ENCODE peak calls at places on chromosomes 5 and 9, in ten cellular contexts. E, S, R, I, K, X, U, J, H and F are unnamed samples.

GRCh38 chr9:124535846-124536245 is 28.6 kb upstream of the NR5A1 start:
- DNase-seq in E (no peak), S (no peak), R (no peak), I (no peak), K (no peak), X (no peak), U (no peak), J (no peak), H (no peak), F (no peak)

GRCh38 chr9:124325816-124326215 is 68.1 kb downstream of the NEK6 start:
- DNase-seq in E (no peak), S (no peak), R (no peak), I (no peak), K (no peak), X (no peak), U (no peak), J (no peak), H (no peak), F (no peak)

GRCh38 chr9:8572209-8572608 is 772.6 kb upstream of the DMAC1 start:
- DNase-seq in E (no peak), S (no peak), R (no peak), I (no peak), K (no peak), X (no peak), U (no peak), J (no peak), H (no peak), F (no peak)

GRCh38 chr9:91126761-91127420 is 234.8 kb downstream of the AUH start:
- DNase-seq in E (no peak), S (no peak), R (no peak), I (no peak), K (no peak), X (no peak), U (no peak), J (no peak), H (no peak), F (no peak)

GRCh38 chr9:18362901-18363685 is 110.9 kb upstream of the ADAMTSL1 start:
- DNase-seq in E (no peak), S (no peak), R (no peak), I (no peak), K (peak; percentile 57), X (no peak), U (no peak), J (peak; percentile 24), H (no peak), F (no peak)

GRCh38 chr5:173925449-173926071 is 37.4 kb downstream of the CPEB4 start:
- DNase-seq in E (no peak), S (peak; percentile 59), R (peak; percentile 30), I (no peak), K (peak; percentile 72), X (peak; percentile 24), U (peak; percentile 55), J (peak; percentile 66), H (peak; percentile 31), F (no peak)

GRCh38 chr9:101457003-101457402 is 21.4 kb upstream of the ALDOB start:
- DNase-seq in E (no peak), S (no peak), R (no peak), I (no peak), K (peak; percentile 8), X (no peak), U (peak; percentile 29), J (no peak), H (peak; percentile 54), F (no peak)

GRCh38 chr9:73265876-73266275 is 114.2 kb downstream of the ANXA1 start:
- DNase-seq in E (no peak), S (no peak), R (no peak), I (no peak), K (no peak), X (no peak), U (no peak), J (no peak), H (no peak), F (no peak)

GRCh38 chr5:36099748-36100147 is 33.1 kb upstream of the UGT3A2 start:
- DNase-seq in E (no peak), S (no peak), R (no peak), I (no peak), K (no peak), X (no peak), U (no peak), J (no peak), H (no peak), F (no peak)

GRCh38 chr9:107868166-107868565 is 378.6 kb upstream of the KLF4 start:
- DNase-seq in E (no peak), S (no peak), R (no peak), I (no peak), K (peak; percentile 10), X (no peak), U (no peak), J (no peak), H (no peak), F (no peak)

GRCh38 chr5:9774472-9775079 is 144.4 kb upstream of the TAS2R1 start:
- DNase-seq in E (no peak), S (no peak), R (no peak), I (no peak), K (no peak), X (no peak), U (peak; percentile 15), J (no peak), H (peak; percentile 27), F (no peak)

GRCh38 chr5:2560435-2560834 is 191.0 kb downstream of the IRX2 start:
- DNase-seq in E (no peak), S (no peak), R (no peak), I (no peak), K (no peak), X (no peak), U (no peak), J (no peak), H (no peak), F (no peak)

DNA sequence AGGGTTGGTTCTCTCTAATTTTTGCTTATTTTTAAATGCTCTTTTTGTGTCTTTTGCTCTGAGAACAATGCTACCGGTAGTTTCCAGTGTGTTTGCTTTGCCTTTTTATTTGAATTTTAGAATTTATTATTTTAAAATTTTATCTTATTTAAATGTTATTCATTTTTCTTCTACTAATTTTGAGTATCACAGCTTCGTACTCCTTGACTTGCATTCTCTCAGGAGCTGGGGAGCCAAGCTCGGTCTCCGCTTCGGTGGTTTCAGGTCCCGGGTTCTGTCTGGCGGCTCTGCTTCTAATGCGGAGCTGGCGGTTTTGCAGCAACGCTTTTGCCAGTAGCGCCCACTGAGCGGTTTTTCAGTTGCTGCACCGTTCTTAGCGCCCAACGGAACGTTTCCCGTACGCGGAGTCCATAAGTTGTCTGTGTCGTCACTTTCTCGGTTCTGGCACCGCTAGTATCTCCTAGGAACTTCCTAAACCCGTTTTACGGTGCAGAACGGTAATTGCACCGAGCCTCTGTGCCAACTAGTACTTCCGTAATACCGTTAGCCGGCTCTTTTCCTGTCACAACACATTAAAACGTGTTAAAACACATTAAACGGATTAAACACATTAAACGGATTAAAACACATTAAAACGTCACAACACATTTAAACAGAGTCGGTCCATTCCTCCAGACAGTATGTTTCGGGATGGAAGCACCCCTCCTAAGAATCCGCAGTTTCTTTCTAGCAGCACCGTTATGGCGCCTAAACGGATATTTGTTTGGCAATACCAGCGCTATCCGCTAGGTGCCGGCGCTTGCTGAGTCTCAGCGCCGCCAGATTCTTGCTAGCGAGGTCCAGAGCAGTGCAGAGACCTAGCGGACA is 45.6 kb downstream of the ANXA2R start:
- DNase-seq in E (peak; percentile 85), S (peak; percentile 89), R (peak; percentile 80), I (no peak), K (peak; percentile 92), X (peak; percentile 87), U (peak; percentile 95), J (peak; percentile 90), H (peak; percentile 90), F (peak; percentile 73)
- TF ChIP-seq CTCF in E (peak; percentile 70), S (peak; percentile 98), R (peak; percentile 80), I (peak; percentile 85), K (peak; percentile 86), X (peak; percentile 83), U (peak; percentile 70), J (peak; percentile 89), H (peak; percentile 83), F (peak; percentile 61)

GRCh38 chr5:127072861-127073846 is at the start of gene C5orf63:
- DNase-seq in E (peak; percentile 76), S (peak; percentile 72), R (peak; percentile 71), I (no peak), K (peak; percentile 82), X (no peak), U (no peak), J (peak; percentile 64), H (peak; percentile 53), F (no peak)
- TF ChIP-seq CTCF in E (no peak), S (peak; percentile 62), R (peak; percentile 12), I (no peak), K (no peak), X (peak; percentile 35), U (no peak), J (peak; percentile 35), H (no peak), F (no peak)

GRCh38 chr5:169116961-169117461 is 183.9 kb downstream of the SLIT3 start:
- DNase-seq in E (no peak), S (peak; percentile 23), R (no peak), I (peak; percentile 42), K (no peak), X (no peak), U (peak; percentile 49), J (no peak), H (peak; percentile 70), F (no peak)
- TF ChIP-seq CTCF in E (no peak), S (no peak), R (no peak), I (no peak), K (peak; percentile 30), X (peak; percentile 22), U (peak; percentile 28), J (no peak), H (no peak), F (no peak)

GRCh38 chr5:154811653-154812465 is 38.5 kb downstream of the FAXDC2 start:
- DNase-seq in E (peak; percentile 65), S (peak; percentile 73), R (peak; percentile 60), I (no peak), K (peak; percentile 61), X (peak; percentile 62), U (peak; percentile 52), J (peak; percentile 59), H (peak; percentile 61), F (peak; percentile 37)

GRCh38 chr5:154815684-154816247 is 34.6 kb downstream of the FAXDC2 start:
- DNase-seq in E (no peak), S (no peak), R (no peak), I (no peak), K (no peak), X (no peak), U (no peak), J (no peak), H (no peak), F (no peak)

GRCh38 chr5:154813158-154813557 is 37.2 kb downstream of the FAXDC2 start:
- DNase-seq in E (no peak), S (no peak), R (no peak), I (no peak), K (no peak), X (no peak), U (no peak), J (no peak), H (no peak), F (no peak)

GRCh38 chr5:154811239-154811638 is 39.2 kb downstream of the FAXDC2 start:
- DNase-seq in E (no peak), S (no peak), R (no peak), I (no peak), K (no peak), X (no peak), U (no peak), J (no peak), H (no peak), F (no peak)

DNA sequence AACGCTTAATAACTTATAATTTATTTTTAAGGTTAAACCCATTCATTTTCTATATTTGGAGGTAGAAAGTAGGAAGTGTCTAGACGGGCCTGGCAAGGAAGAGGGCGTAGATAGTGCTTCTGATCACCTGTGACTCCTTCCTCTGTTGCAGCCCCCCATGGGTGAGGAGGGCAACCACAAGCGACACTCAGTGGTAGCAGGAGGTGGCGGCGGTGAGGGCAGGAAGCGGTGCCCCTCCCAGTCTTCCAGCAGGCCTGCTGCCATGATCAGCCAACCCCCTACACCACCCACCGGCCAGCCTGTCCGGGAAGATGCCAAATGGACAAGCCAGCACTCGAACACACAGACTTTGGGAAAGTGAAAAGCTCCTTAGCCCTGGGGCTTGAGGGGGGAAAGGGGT is 36.7 kb downstream of the FAXDC2 start:
- DNase-seq in E (no peak), S (no peak), R (no peak), I (no peak), K (no peak), X (no peak), U (no peak), J (no peak), H (no peak), F (no peak)
- TF ChIP-seq CTCF in E (no peak), S (no peak), R (no peak), I (no peak), K (no peak), X (no peak), U (no peak), J (no peak), H (no peak), F (no peak)